ENCODE peak calls at places on chromosomes 6 and 20, in ten cellular contexts. F is GM18507; D is cardiac fibroblast; Z is amygdala; J is left colon; E is activated T-helper 1 cell treated with anti-CD3 and anti-CD28 coated beads, Interleukin-12 subunit alpha, Interleukin-12 subunit beta, Interleukin-2, Interleukin-4 antibody, amounts not matched to agents 30 ng/mL and 10 ng/mL and 1 ng/mL, durations not matched to agents 14 hours and 24 hours and 36 hours; K is stimulated activated CD8-positive, alpha-beta memory T cell treated with anti-CD3 and anti-CD28 coated beads, Interleukin-12 subunit alpha, Interleukin-12 subunit beta, amount 100 ng/mL, for 4 hours; Q is activated naive CD4-positive, alpha-beta T cell treated with Interleukin-2 at 50 U/mL for 16 hours; S is fibroblast of lung; L is activated CD4-positive, alpha-beta T cell treated with anti-CD3 and anti-CD28 coated beads, Interleukin-2, amount 50 U/mL, for 48 hours. H is an unnamed sample.

GRCh38 chr6:154343473-154344308 is 12.9 kb downstream of the IPCEF1 start:
- DNase-seq in F (no peak), D (peak; percentile 65), Z (no peak), J (peak; percentile 86), E (no peak), K (no peak), Q (no peak), S (peak; percentile 28), L (no peak), H (peak; percentile 9)

GRCh38 chr6:28981833-28982475 is 23.2 kb downstream of the ZNF311 start:
- DNase-seq in F (peak; percentile 39), D (peak; percentile 95), Z (peak; percentile 80), J (peak; percentile 79), E (peak; percentile 59), K (peak; percentile 55), Q (peak; percentile 72), S (peak; percentile 95), L (peak; percentile 79), H (peak; percentile 78)

GRCh38 chr6:124273701-124274100 is 470.0 kb downstream of the NKAIN2 start:
- DNase-seq in F (no peak), D (no peak), Z (no peak), J (no peak), E (no peak), K (no peak), Q (no peak), S (no peak), L (no peak), H (no peak)

GRCh38 chr20:37749620-37750403 is 56.0 kb downstream of the CTNNBL1 start:
- DNase-seq in F (peak; percentile 7), D (no peak), Z (no peak), J (no peak), E (no peak), K (no peak), Q (no peak), S (no peak), L (no peak), H (no peak)

GRCh38 chr6:1336246-1336843 is 24.4 kb downstream of the FOXQ1 start:
- DNase-seq in F (no peak), D (no peak), Z (no peak), J (no peak), E (no peak), K (no peak), Q (no peak), S (no peak), L (no peak), H (no peak)

GRCh38 chr20:1185781-1186334 is 1.1 kb upstream of the TMEM74B start:
- DNase-seq in F (no peak), D (peak; percentile 51), Z (peak; percentile 23), J (peak; percentile 37), E (peak; percentile 43), K (no peak), Q (peak; percentile 43), S (peak; percentile 37), L (peak; percentile 68), H (peak; percentile 22)

GRCh38 chr6:147459772-147460171 is 48.7 kb upstream of the SAMD5 start:
- DNase-seq in F (no peak), D (no peak), Z (no peak), J (no peak), E (no peak), K (no peak), Q (no peak), S (no peak), L (no peak), H (no peak)

GRCh38 chr6:136609878-136610706 is 59.9 kb upstream of the MAP7 start:
- DNase-seq in F (no peak), D (peak; percentile 98), Z (no peak), J (peak; percentile 82), E (peak; percentile 3), K (no peak), Q (no peak), S (peak; percentile 100), L (peak; percentile 20), H (peak; percentile 99)

GRCh38 chr6:29294499-29294914 is 7.0 kb upstream of the OR14J1 start:
- DNase-seq in F (no peak), D (no peak), Z (no peak), J (no peak), E (no peak), K (no peak), Q (no peak), S (no peak), L (no peak), H (no peak)

GRCh38 chr6:53066874-53067273 is 1.7 kb downstream of the FBXO9 start:
- DNase-seq in F (no peak), D (no peak), Z (no peak), J (no peak), E (no peak), K (no peak), Q (no peak), S (no peak), L (no peak), H (no peak)

GRCh38 chr20:46406986-46407670 is 713 bp upstream of the ELMO2 start:
- DNase-seq in F (peak; percentile 18), D (peak; percentile 11), Z (peak; percentile 84), J (peak; percentile 83), E (peak; percentile 55), K (peak; percentile 85), Q (peak; percentile 93), S (no peak), L (peak; percentile 92), H (no peak)

GRCh38 chr6:31031095-31031494 is 20.8 kb downstream of the MUC22 start:
- DNase-seq in F (no peak), D (no peak), Z (no peak), J (no peak), E (no peak), K (no peak), Q (no peak), S (no peak), L (peak; percentile 15), H (no peak)

GRCh38 chr6:133888931-133889556 is at the start of gene TCF21:
- DNase-seq in F (no peak), D (peak; percentile 82), Z (no peak), J (no peak), E (no peak), K (no peak), Q (no peak), S (peak; percentile 91), L (no peak), H (peak; percentile 93)

GRCh38 chr6:10205892-10206291 is 209.0 kb downstream of the TFAP2A start:
- DNase-seq in F (no peak), D (no peak), Z (no peak), J (no peak), E (no peak), K (no peak), Q (no peak), S (no peak), L (no peak), H (no peak)

GRCh38 chr6:24228681-24229255 is 102.8 kb downstream of the NRSN1 start:
- DNase-seq in F (no peak), D (peak; percentile 59), Z (no peak), J (no peak), E (no peak), K (no peak), Q (no peak), S (peak; percentile 58), L (no peak), H (peak; percentile 88)

GRCh38 chr6:64926051-64926450 is 781.0 kb downstream of the EYS start:
- DNase-seq in F (no peak), D (no peak), Z (no peak), J (no peak), E (no peak), K (no peak), Q (no peak), S (no peak), L (no peak), H (no peak)

GRCh38 chr6:10747251-10747972 is at the start of gene TMEM14B:
- DNase-seq in F (peak; percentile 99), D (peak; percentile 97), Z (peak; percentile 97), J (peak; percentile 99), E (peak; percentile 100), K (peak; percentile 100), Q (peak; percentile 100), S (peak; percentile 96), L (peak; percentile 100), H (peak; percentile 96)

GRCh38 chr6:125818659-125819297 is 28.0 kb downstream of the NCOA7 start:
- DNase-seq in F (no peak), D (peak; percentile 62), Z (no peak), J (no peak), E (no peak), K (no peak), Q (no peak), S (peak; percentile 40), L (no peak), H (no peak)